ENCODE peak calls at places on chromosomes 11 and 22, in eight cellular contexts. B is T-cell; F is esophagus squamous epithelium; S is NCI-H1417; W is activated T-helper 9 cell treated with anti-CD3 and anti-CD28 coated beads, Interleukin-2, amount 50 U/mL, for 16 hours; U is Jurkat, Clone E6-1; O is A549; P is brain microvascular endothelial cell. R is an unnamed sample.

GRCh38 chr11:74650498-74650897 is 58.1 kb downstream of the POLD3 start:
- DNase-seq in O (no peak), W (no peak), F (no peak), S (peak; percentile 79), U (no peak), B (no peak), P (no peak), R (no peak)

GRCh38 chr11:133898770-133899115 is 53.4 kb upstream of the SPATA19 start:
- DNase-seq in O (no peak), S (no peak), P (no peak), F (no peak), U (no peak), W (no peak), B (no peak), R (no peak)

GRCh38 chr11:63611395-63611747 is 2.9 kb downstream of the PLAAT3 start:
- DNase-seq in W (no peak), O (no peak), F (no peak), P (no peak), U (no peak), S (no peak), B (no peak), R (no peak)

GRCh38 chr11:80379620-80380278 is 938.9 kb upstream of the TENM4 start:
- DNase-seq in O (no peak), B (no peak), U (no peak), S (no peak), P (no peak), F (no peak), W (no peak), R (no peak)

GRCh38 chr22:46854125-46854870 is 91.8 kb downstream of the TBC1D22A start:
- DNase-seq in B (no peak), S (no peak), F (no peak), P (peak; percentile 14), U (no peak), O (no peak), W (no peak), R (peak; percentile 25)

GRCh38 chr11:120612363-120613263 is 101.1 kb downstream of the GRIK4 start:
- DNase-seq in B (no peak), F (no peak), S (no peak), O (peak; percentile 10), U (peak; percentile 34), P (peak; percentile 32), W (no peak), R (no peak)

GRCh38 chr11:293852-294661 is 5.1 kb downstream of the PGGHG start:
- DNase-seq in W (no peak), P (no peak), O (no peak), B (no peak), U (no peak), F (no peak), S (no peak), R (no peak)

GRCh38 chr22:37601540-37602442 is 6.8 kb upstream of the GGA1 start:
- DNase-seq in P (peak; percentile 16), B (no peak), F (no peak), S (no peak), O (no peak), W (no peak), U (no peak), R (peak; percentile 69)

GRCh38 chr11:33329705-33330329 is 72.6 kb downstream of the HIPK3 start:
- DNase-seq in O (peak; percentile 44), F (no peak), P (peak; percentile 65), S (peak; percentile 57), B (peak; percentile 32), U (peak; percentile 56), W (no peak), R (peak; percentile 51)

GRCh38 chr11:24739637-24740036 is 242.8 kb downstream of the LUZP2 start:
- DNase-seq in O (no peak), P (no peak), W (no peak), B (no peak), S (no peak), F (no peak), U (no peak), R (no peak)

GRCh38 chr11:10504490-10504889 is 36.5 kb downstream of the RNF141 start:
- DNase-seq in B (no peak), P (no peak), O (no peak), W (no peak), F (no peak), U (no peak), S (peak; percentile 91), R (no peak)

GRCh38 chr11:11155962-11156815 is 196.9 kb downstream of the CSNK2A3 start:
- DNase-seq in F (no peak), P (no peak), B (peak; percentile 54), S (no peak), O (peak; percentile 32), W (peak; percentile 35), U (peak; percentile 74), R (peak; percentile 77)

GRCh38 chr11:697811-698311 is 2.2 kb downstream of the TMEM80 start:
- DNase-seq in P (peak; percentile 48), S (no peak), U (no peak), F (no peak), W (no peak), O (no peak), B (no peak), R (no peak)

GRCh38 chr11:4181780-4182721 is 87.5 kb downstream of the RRM1 start:
- DNase-seq in U (peak; percentile 18), W (no peak), F (no peak), S (peak; percentile 8), P (peak; percentile 49), O (peak; percentile 83), B (no peak), R (peak; percentile 73)

GRCh38 chr11:2299773-2300172 is 1.9 kb downstream of the C11orf21 start:
- DNase-seq in O (no peak), F (no peak), S (no peak), B (no peak), P (no peak), W (no peak), U (no peak), R (no peak)

GRCh38 chr11:106012744-106013143 is 9.3 kb downstream of the MSANTD4 start:
- DNase-seq in U (no peak), B (no peak), W (no peak), S (no peak), F (no peak), P (peak; percentile 96), O (no peak), R (no peak)

GRCh38 chr11:29025001-29025400 is 916.8 kb downstream of the METTL15 start:
- DNase-seq in P (peak; percentile 8), B (no peak), F (no peak), O (no peak), S (no peak), W (no peak), U (no peak), R (no peak)

GRCh38 chr11:90884181-90884580 is 661.3 kb upstream of the CHORDC1 start:
- DNase-seq in W (no peak), S (no peak), P (no peak), B (no peak), F (no peak), O (no peak), U (no peak), R (no peak)

GRCh38 chr22:26213826-26214225 is 44.6 kb downstream of the SEZ6L start:
- DNase-seq in F (no peak), W (no peak), S (no peak), B (no peak), P (no peak), O (no peak), U (no peak), R (no peak)

GRCh38 chr22:45709004-45709739 is 37.5 kb downstream of the ATXN10 start:
- DNase-seq in B (no peak), O (peak; percentile 27), F (no peak), P (no peak), U (no peak), W (no peak), S (no peak), R (no peak)

GRCh38 chr11:125263268-125263790 is 98.8 kb downstream of the PKNOX2 start:
- DNase-seq in P (peak; percentile 100), U (no peak), W (no peak), S (no peak), F (no peak), O (no peak), B (no peak), R (no peak)

GRCh38 chr22:50544746-50545253 is 899 bp upstream of the KLHDC7B start:
- DNase-seq in B (no peak), W (no peak), S (no peak), P (no peak), O (no peak), U (no peak), F (no peak), R (no peak)

GRCh38 chr11:80163011-80163410 is 722.2 kb upstream of the TENM4 start:
- DNase-seq in W (no peak), S (no peak), B (no peak), U (no peak), P (peak; percentile 32), O (no peak), F (no peak), R (no peak)

GRCh38 chr11:30935861-30936260 is 349.7 kb upstream of the MPPED2 start:
- DNase-seq in O (no peak), U (no peak), B (no peak), F (no peak), W (no peak), P (no peak), S (no peak), R (no peak)

GRCh38 chr22:47356433-47357011 is 594.1 kb downstream of the TBC1D22A start:
- DNase-seq in F (no peak), B (no peak), P (no peak), W (no peak), S (no peak), U (no peak), O (no peak), R (no peak)

GRCh38 chr11:76769071-76769560 is 14.0 kb upstream of the TSKU start:
- DNase-seq in B (no peak), O (no peak), F (no peak), S (no peak), W (no peak), P (peak; percentile 42), U (no peak), R (no peak)

GRCh38 chr11:109865558-109866186 is 227.5 kb upstream of the ZC3H12C start:
- DNase-seq in U (peak; percentile 14), O (no peak), S (peak; percentile 20), W (no peak), F (no peak), B (no peak), P (no peak), R (no peak)

GRCh38 chr11:27485930-27486773 is 13.6 kb upstream of the LGR4 start:
- DNase-seq in B (peak; percentile 14), P (peak; percentile 64), F (no peak), U (peak; percentile 47), S (peak; percentile 76), W (no peak), O (no peak), R (peak; percentile 70)

GRCh38 chr22:29521526-29521925 is 32.0 kb downstream of the THOC5 start:
- DNase-seq in W (no peak), U (no peak), B (no peak), P (no peak), S (no peak), O (no peak), F (no peak), R (no peak)

GRCh38 chr11:104094576-104094975 is 58.1 kb downstream of the DDI1 start:
- DNase-seq in W (no peak), U (no peak), P (no peak), F (no peak), B (no peak), O (no peak), S (no peak), R (no peak)

GRCh38 chr11:114219559-114220349 is 76.4 kb upstream of the NNMT start:
- DNase-seq in B (no peak), O (no peak), F (no peak), W (no peak), U (no peak), P (peak; percentile 34), S (no peak), R (no peak)

GRCh38 chr11:118939948-118940598 is 14.3 kb upstream of the BCL9L start:
- DNase-seq in F (no peak), B (peak; percentile 60), W (no peak), P (no peak), O (no peak), S (no peak), U (peak; percentile 63), R (peak; percentile 91)

GRCh38 chr11:4019891-4020290 is 74.7 kb upstream of the RRM1 start:
- DNase-seq in S (no peak), P (no peak), F (no peak), W (no peak), B (no peak), U (no peak), O (no peak), R (no peak)

GRCh38 chr22:38513063-38513462 is 7.0 kb upstream of the DDX17 start:
- DNase-seq in P (no peak), B (peak; percentile 29), O (no peak), W (no peak), S (no peak), F (no peak), U (peak; percentile 55), R (peak; percentile 57)

R was measured in KBM-7.